ENCODE peak calls at places on chromosomes 13 and 19, in nine cellular contexts. G is AG08395; J is GM12865; C is right cardiac atrium; L is HEK293T; K is NCI-H1694 treated with DMSO at 0.1 percent for 48 hours; E is fibroblast of mammary gland; U is brain microvascular endothelial cell; H is stimulated activated CD4-positive, alpha-beta T cell treated with anti-CD3 and anti-CD28 coated beads, Interleukin-15, amount 100 ng/mL, for 1 hour. D is an unnamed sample.

GRCh38 chr13:32255744-32256120 is 59.4 kb downstream of the ZAR1L start:
- DNase-seq in C (no peak), H (no peak), L (no peak), G (no peak), K (no peak), U (no peak), J (no peak), E (no peak), D (no peak)

GRCh38 chr13:75415720-75416119 is 66.2 kb downstream of the TBC1D4 start:
- DNase-seq in J (no peak), K (no peak), C (no peak), H (no peak), G (peak), U (peak), E (peak), L (no peak), D (no peak)

GRCh38 chr19:10510301-10510802 is 6.9 kb downstream of the S1PR5 start:
- DNase-seq in U (no peak), G (peak), K (no peak), C (peak), L (peak), J (peak), H (peak), E (no peak), D (peak)

GRCh38 chr19:17281391-17282304 is at the start of gene ANKLE1:
- DNase-seq in K (no peak), J (peak), G (peak), E (no peak), H (peak), C (peak), U (no peak), L (no peak), D (peak)

GRCh38 chr19:49469828-49470614 is 4.0 kb upstream of the FLT3LG start:
- DNase-seq in E (no peak), K (no peak), L (no peak), J (peak), G (peak), U (no peak), H (peak), C (peak), D (peak)

GRCh38 chr13:35468195-35468594 is 8.3 kb downstream of the MAB21L1 start:
- DNase-seq in C (no peak), E (no peak), L (no peak), G (peak), H (no peak), U (no peak), K (no peak), J (no peak), D (no peak)

GRCh38 chr13:110408286-110408685 is 101.2 kb downstream of the COL4A2 start:
- DNase-seq in K (no peak), J (no peak), G (no peak), C (peak), L (no peak), U (no peak), E (no peak), H (no peak), D (no peak)

GRCh38 chr13:21138561-21138960 is 37.8 kb downstream of the SKA3 start:
- DNase-seq in K (no peak), L (no peak), J (no peak), C (no peak), U (no peak), G (no peak), H (no peak), E (no peak), D (peak)

GRCh38 chr19:49689133-49690072 is at the start of gene ADM5:
- DNase-seq in H (no peak), J (peak), L (no peak), G (peak), K (peak), C (peak), U (no peak), E (no peak), D (no peak)

GRCh38 chr13:41905600-41906254 is 55.2 kb downstream of the VWA8 start:
- DNase-seq in U (no peak), J (peak), G (peak), K (peak), C (no peak), E (peak), L (peak), H (no peak), D (peak)

GRCh38 chr19:33293255-33294057 is 8.9 kb downstream of the CEBPA start:
- DNase-seq in U (peak), J (no peak), H (no peak), L (peak), E (peak), K (peak), C (no peak), G (peak), D (no peak)

GRCh38 chr19:2812414-2813234 is 7.0 kb upstream of the ZNF554 start:
- DNase-seq in L (no peak), U (no peak), H (no peak), K (no peak), J (no peak), E (no peak), C (peak), G (no peak), D (no peak)

GRCh38 chr19:40697007-40697406 is 6.6 kb upstream of the NUMBL start:
- DNase-seq in U (no peak), J (no peak), C (no peak), E (no peak), H (no peak), L (no peak), K (no peak), G (no peak), D (no peak)

GRCh38 chr13:93227906-93228801 is 1.5 kb downstream of the GPC6 start:
- DNase-seq in K (peak), L (peak), G (peak), E (peak), J (no peak), U (peak), H (no peak), C (peak), D (no peak)

GRCh38 chr13:86665842-86666241 is 866.6 kb upstream of the SLITRK6 start:
- DNase-seq in E (no peak), L (no peak), C (no peak), J (no peak), G (no peak), K (no peak), H (no peak), U (no peak), D (no peak)

GRCh38 chr13:73103238-73103637 is 44.4 kb downstream of the KLF5 start:
- DNase-seq in J (no peak), C (no peak), G (no peak), E (no peak), U (no peak), H (no peak), K (no peak), L (no peak), D (no peak)

GRCh38 chr13:50732712-50733111 is 110.8 kb downstream of the DLEU7 start:
- DNase-seq in J (no peak), G (peak), U (peak), C (no peak), L (no peak), K (no peak), E (peak), H (no peak), D (no peak)

GRCh38 chr13:23828086-23828485 is 61.1 kb downstream of the MIPEP start:
- DNase-seq in J (no peak), C (no peak), E (no peak), K (no peak), L (no peak), G (no peak), U (no peak), H (no peak), D (no peak)

GRCh38 chr19:29245221-29245620 is 32.3 kb upstream of the UQCRFS1 start:
- DNase-seq in H (no peak), C (no peak), J (no peak), L (no peak), E (no peak), K (peak), G (no peak), U (no peak), D (no peak)

GRCh38 chr13:32298695-32299094 is 16.5 kb downstream of the ZAR1L start:
- DNase-seq in K (no peak), C (no peak), G (no peak), J (no peak), U (no peak), L (no peak), H (no peak), E (no peak), D (no peak)

GRCh38 chr13:112330066-112330465 is 46.1 kb upstream of the SPACA7 start:
- DNase-seq in E (no peak), J (no peak), G (no peak), C (no peak), L (no peak), K (no peak), U (no peak), H (no peak), D (no peak)

GRCh38 chr19:8352134-8352827 is 9.2 kb upstream of the KANK3 start:
- DNase-seq in K (no peak), L (peak), H (no peak), J (no peak), U (peak), E (no peak), C (peak), G (peak), D (no peak)

GRCh38 chr13:52950436-52950960 is 78.1 kb upstream of the OLFM4 start:
- DNase-seq in K (no peak), H (no peak), G (no peak), C (no peak), L (no peak), J (no peak), E (no peak), U (no peak), D (no peak)

GRCh38 chr19:46607441-46607841 is 6.3 kb downstream of the CALM3 start:
- DNase-seq in H (no peak), K (peak), L (no peak), C (no peak), G (no peak), J (no peak), U (no peak), E (no peak), D (no peak)

GRCh38 chr19:3140667-3141038 is 4.8 kb downstream of the GNA15 start:
- DNase-seq in U (no peak), C (no peak), J (no peak), K (no peak), G (no peak), E (no peak), H (no peak), L (no peak), D (no peak)

GRCh38 chr19:35714601-35715354 is 3.0 kb upstream of the KMT2B start:
- DNase-seq in L (peak), H (no peak), U (no peak), E (no peak), C (no peak), J (peak), G (no peak), K (no peak), D (no peak)

GRCh38 chr13:60758637-60759036 is 361.6 kb downstream of the TDRD3 start:
- DNase-seq in H (no peak), U (no peak), E (no peak), G (no peak), K (no peak), J (no peak), L (no peak), C (no peak), D (no peak)

GRCh38 chr13:47853236-47853635 is 147.8 kb downstream of the SUCLA2 start:
- DNase-seq in H (no peak), L (no peak), U (peak), K (no peak), C (no peak), E (peak), G (peak), J (no peak), D (no peak)

GRCh38 chr19:55208880-55209429 is 346 bp downstream of the PTPRH start:
- DNase-seq in K (no peak), C (no peak), J (no peak), L (no peak), G (no peak), U (no peak), H (no peak), E (no peak), D (peak)

GRCh38 chr19:14686411-14686810 is 3.4 kb upstream of the ZNF333 start:
- DNase-seq in G (no peak), U (no peak), K (peak), L (no peak), E (peak), C (no peak), J (peak), H (no peak), D (peak)

GRCh38 chr13:58254961-58255360 is 623.4 kb downstream of the PCDH17 start:
- DNase-seq in C (no peak), J (no peak), K (no peak), L (no peak), U (no peak), G (no peak), E (no peak), H (no peak), D (no peak)

GRCh38 chr13:79336971-79337370 is 69.1 kb downstream of the RBM26 start:
- DNase-seq in E (no peak), C (peak), J (no peak), G (no peak), K (no peak), L (no peak), H (no peak), U (no peak), D (no peak)

GRCh38 chr19:51000426-51000825 is 978 bp downstream of the KLK8 start:
- DNase-seq in K (no peak), E (no peak), U (no peak), L (no peak), C (no peak), J (no peak), H (no peak), G (no peak), D (no peak)

GRCh38 chr19:1470864-1471513 is 8.0 kb downstream of the C19orf25 start:
- DNase-seq in K (no peak), G (no peak), H (no peak), J (no peak), C (peak), L (peak), U (no peak), E (no peak), D (no peak)

GRCh38 chr19:17246681-17247425 is 1.1 kb upstream of the NR2F6 start:
- DNase-seq in H (no peak), L (no peak), U (no peak), K (no peak), J (no peak), C (peak), E (peak), G (peak), D (no peak)

GRCh38 chr19:21749090-21749489 is 18.3 kb downstream of the ZNF100 start:
- DNase-seq in C (no peak), H (no peak), U (peak), E (peak), K (no peak), J (peak), G (no peak), L (no peak), D (no peak)

GRCh38 chr13:79779761-79780160 is 298.8 kb downstream of the NDFIP2 start:
- DNase-seq in H (no peak), L (no peak), C (no peak), E (peak), U (no peak), G (peak), K (no peak), J (no peak), D (no peak)

D was measured in Karpas-422.